ENCODE peak calls at places on chromosomes 4 and X, in nine cellular contexts. V is colonic mucosa, D is heart left ventricle, C is PC-3, S is Panc1, R is lung, Z is HepG2, G is RWPE2, Y is tibial artery. B is an unnamed sample. For H3K4me1, the result is how much of the 10 kb centered on the place peaks cover.

GRCh38 chr4:138259296-138259695 is 17.1 kb upstream of the SLC7A11 start:
- DNase-seq in D (no peak), Z (no peak), C (no peak), G (no peak), R (no peak), S (no peak), V (no peak), Y (no peak), B (no peak)

GRCh38 chr4:105990933-105991332 is 95.7 kb downstream of the NPNT start:
- DNase-seq in Y (peak), D (peak), V (peak), G (peak), S (no peak), R (peak), C (peak), Z (no peak), B (peak)

GRCh38 chr4:87219648-87220093 is 747 bp downstream of the KLHL8 start:
- DNase-seq in V (peak), Z (peak), C (peak), R (peak), G (no peak), D (peak), S (no peak), Y (peak), B (peak)

GRCh38 chr4:28518781-28519180 is 1658.1 kb downstream of the STIM2 start:
- DNase-seq in V (no peak), Y (no peak), Z (no peak), D (no peak), C (peak), R (no peak), S (no peak), G (no peak), B (no peak)

GRCh38 chrX:41933546-41933945 is 10.2 kb upstream of the CASK start:
- DNase-seq in D (no peak), G (no peak), Z (no peak), R (no peak), S (no peak), V (no peak), C (no peak), Y (no peak), B (no peak)

GRCh38 chrX:53990201-53990600 is 54.1 kb downstream of the PHF8 start:
- DNase-seq in V (no peak), D (no peak), S (no peak), Z (no peak), R (no peak), Y (no peak), C (no peak), G (no peak), B (no peak)

GRCh38 chr4:168071304-168071703 is 21.0 kb upstream of the ANXA10 start:
- DNase-seq in G (no peak), Y (no peak), R (no peak), Z (no peak), V (no peak), D (no peak), C (peak), S (no peak), B (no peak)

GRCh38 chr4:101244349-101244748 is 103.0 kb downstream of the PPP3CA start:
- DNase-seq in D (no peak), C (no peak), R (no peak), V (no peak), S (no peak), Y (no peak), Z (no peak), G (no peak), B (no peak)

GRCh38 chr4:145796338-145796737 is 116.4 kb downstream of the C4orf51 start:
- DNase-seq in Y (no peak), D (no peak), R (no peak), S (no peak), G (no peak), Z (no peak), C (no peak), V (no peak), B (no peak)

GRCh38 chrX:155864655-155865054 is 16.5 kb upstream of the VAMP7 start:
- DNase-seq in R (no peak), Z (peak), V (no peak), S (no peak), G (no peak), Y (no peak), D (no peak), C (peak), B (no peak)

GRCh38 chrX:151753313-151754041 is 18.9 kb downstream of the CNGA2 start:
- DNase-seq in V (peak), R (peak), S (peak), C (peak), Y (peak), D (peak), G (no peak), Z (peak), B (peak)

GRCh38 chrX:36431819-36432218 is 512.3 kb downstream of the CFAP47 start:
- DNase-seq in S (no peak), Z (no peak), V (no peak), Y (no peak), R (no peak), G (no peak), C (peak), D (no peak), B (no peak)

GRCh38 chrX:68083510-68083909 is 349.8 kb downstream of the OPHN1 start:
- DNase-seq in V (no peak), R (no peak), D (no peak), S (no peak), Y (no peak), C (no peak), G (no peak), Z (no peak), B (no peak)

GRCh38 chrX:139724626-139725025 is 16.7 kb upstream of the MCF2 start:
- DNase-seq in G (no peak), C (no peak), Z (no peak), D (no peak), R (no peak), V (no peak), Y (no peak), S (no peak), B (no peak)

GRCh38 chr4:114384629-114385028 is 214.0 kb upstream of the UGT8 start:
- DNase-seq in S (no peak), R (no peak), C (peak), G (no peak), Z (peak), Y (no peak), D (no peak), V (no peak), B (no peak)

GRCh38 chr4:42339935-42340406 is 57.3 kb upstream of the SHISA3 start:
- DNase-seq in R (no peak), D (peak), C (no peak), Z (no peak), V (no peak), S (no peak), Y (peak), G (no peak), B (peak)

GRCh38 chrX:54920610-54921426 is at the start of gene TRO:
- DNase-seq in C (no peak), Z (no peak), Y (no peak), S (no peak), R (no peak), D (no peak), V (no peak), G (no peak), B (no peak)

GRCh38 chrX:70043685-70044084 is 6.1 kb downstream of the AWAT2 start:
- DNase-seq in Z (no peak), D (no peak), S (no peak), Y (no peak), G (no peak), V (no peak), R (no peak), C (no peak), B (no peak)

GRCh38 chr4:166282081-166282770 is 409.2 kb downstream of the TLL1 start:
- DNase-seq in Y (no peak), Z (no peak), G (no peak), C (peak), R (no peak), V (no peak), S (no peak), D (no peak), B (no peak)

GRCh38 chrX:57925806-57926205 is 15.5 kb upstream of the ZXDA start:
- DNase-seq in Z (no peak), R (no peak), C (no peak), G (no peak), D (no peak), Y (no peak), S (no peak), V (no peak), B (no peak)

GRCh38 chr4:55637272-55637820 is 1.2 kb upstream of the NMU start:
- DNase-seq in V (no peak), S (no peak), Y (no peak), Z (no peak), R (no peak), C (no peak), D (no peak), G (no peak), B (no peak)

GRCh38 chr4:124530464-124531077 is 182.0 kb downstream of the ANKRD50 start:
- DNase-seq in S (no peak), R (no peak), C (peak), Z (peak), G (no peak), Y (no peak), D (no peak), V (no peak), B (no peak)

GRCh38 chr4:178917756-178918155 is 1475.5 kb upstream of the AGA start:
- DNase-seq in Z (no peak), V (no peak), C (no peak), D (no peak), G (no peak), Y (no peak), R (no peak), S (no peak), B (no peak)

GRCh38 chr4:815464-816146 is 10.3 kb downstream of the CPLX1 start:
- DNase-seq in C (no peak), V (peak), Z (peak), R (no peak), D (no peak), Y (no peak), S (no peak), G (no peak), B (no peak)

GRCh38 chrX:120672389-120672788 is 42.5 kb upstream of the C1GALT1C1 start:
- DNase-seq in Z (peak), G (peak), V (no peak), R (no peak), S (peak), C (peak), Y (peak), D (no peak), B (peak)

DNA sequence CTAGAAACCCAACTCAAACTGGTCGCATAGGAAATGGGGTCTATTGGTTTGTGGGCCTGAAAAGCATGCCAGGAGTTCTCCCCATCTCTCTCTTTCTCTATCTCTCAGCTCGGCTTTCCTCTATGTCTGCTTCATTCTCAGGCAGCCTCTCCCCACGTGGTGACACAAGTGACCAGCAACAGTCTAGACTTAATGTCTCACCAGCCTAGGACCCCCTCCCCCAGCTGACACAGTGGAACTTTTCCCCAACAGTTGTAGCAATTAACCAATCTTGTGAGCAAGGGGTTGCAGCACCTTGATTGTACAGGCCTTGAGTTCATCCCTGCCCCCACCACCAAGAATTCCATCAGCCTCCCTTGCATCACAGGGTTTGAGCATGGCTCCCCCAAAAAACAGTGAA is 159.8 kb upstream of the KIT start:
- DNase-seq in G (no peak), D (no peak), C (no peak), Y (no peak), R (no peak), Z (no peak), V (no peak), S (no peak), B (no peak)
- H3K4me3 ChIP-seq in G (no peak), D (no peak), C (no peak), Y (no peak), R (no peak), Z (no peak), V (no peak), S (no peak), B (no peak)

GRCh38 chr4:6917445-6918241 is 8.0 kb downstream of the TBC1D14 start:
- DNase-seq in Z (peak), S (no peak), R (peak), G (no peak), Y (peak), V (peak), D (peak), C (peak), B (peak)

GRCh38 chr4:6915041-6916005 is 5.7 kb downstream of the TBC1D14 start:
- DNase-seq in R (no peak), V (no peak), Y (no peak), S (no peak), C (no peak), D (no peak), G (no peak), Z (no peak), B (no peak)

GRCh38 chr4:6916069-6916586 is 6.5 kb downstream of the TBC1D14 start:
- DNase-seq in G (no peak), R (no peak), C (no peak), V (no peak), Z (no peak), S (no peak), D (no peak), Y (no peak), B (no peak)

GRCh38 chr4:6918345-6918744 is 8.7 kb downstream of the TBC1D14 start:
- DNase-seq in D (no peak), Z (no peak), Y (no peak), R (no peak), G (no peak), C (no peak), V (no peak), S (no peak), B (no peak)

DNA sequence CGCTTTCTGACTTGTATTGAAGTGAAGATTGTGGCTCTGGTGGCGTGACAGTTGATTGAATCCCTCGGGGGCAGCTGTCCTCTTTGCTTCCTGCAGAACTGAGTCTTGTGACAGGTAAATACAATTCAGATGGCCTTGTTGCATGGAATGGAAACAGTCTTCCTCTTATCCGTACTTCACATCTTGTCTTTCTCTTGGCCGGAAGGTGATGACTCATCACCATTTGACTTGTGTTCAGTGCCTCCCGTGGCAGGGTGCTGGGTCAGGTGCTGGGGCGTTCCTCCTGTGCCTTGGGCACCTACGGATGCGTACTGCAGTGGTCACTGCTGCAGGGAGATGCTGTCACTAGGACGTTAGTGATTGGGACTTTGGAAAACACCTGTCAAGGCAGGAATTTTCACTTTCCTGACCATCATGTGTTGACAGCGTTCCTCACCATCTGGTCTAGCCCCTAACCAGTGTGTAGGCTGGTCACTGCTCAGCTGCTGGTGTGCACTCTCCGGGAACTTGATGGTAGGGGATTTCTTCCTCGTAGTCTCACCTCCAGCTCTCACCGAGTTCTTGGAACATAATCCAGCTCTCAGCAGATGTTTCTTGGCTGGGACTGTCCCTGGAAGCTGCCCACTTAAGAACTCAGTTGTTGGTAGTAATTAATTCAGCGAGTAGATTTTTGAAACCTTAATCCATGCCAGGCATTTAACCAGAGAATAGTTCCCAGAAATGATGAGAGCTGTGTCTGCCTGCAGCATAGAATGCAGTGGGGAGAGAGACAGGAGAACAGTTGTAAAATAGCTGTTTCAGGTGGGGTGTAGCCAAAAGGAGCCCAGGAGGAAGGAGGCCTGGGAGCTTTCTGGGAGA is 7.2 kb downstream of the TBC1D14 start:
- DNase-seq in Y (no peak), R (peak), S (peak), V (peak), D (no peak), Z (no peak), C (no peak), G (no peak), B (no peak)
- H3K4me1 ChIP-seq in Y (under half), R (under half), S (under half), V (under half), D (under half), Z (half or more), C (under half), G (under half), B (half or more)

GRCh38 chrX:154365997-154366665 is 8.3 kb downstream of the FLNA start:
- DNase-seq in Y (no peak), R (no peak), Z (no peak), S (no peak), D (no peak), G (no peak), C (no peak), V (no peak), B (no peak)
- H3K4me3 ChIP-seq in Y (peak), R (no peak), Z (no peak), S (no peak), D (no peak), G (no peak), C (no peak), V (no peak), B (no peak)

GRCh38 chr4:15753786-15754185 is 24.3 kb upstream of the CD38 start:
- DNase-seq in G (no peak), S (no peak), Z (no peak), D (peak), R (no peak), Y (no peak), V (no peak), C (peak), B (peak)
- H3K4me1 ChIP-seq in G (under half), S (under half), Z (under half), D (under half), R (under half), Y (under half), V (under half), C (under half), B (under half)

GRCh38 chr4:180398564-180398963 is 1844.6 kb upstream of the TENM3 start:
- DNase-seq in S (no peak), R (no peak), Z (no peak), Y (no peak), D (no peak), C (no peak), V (no peak), G (no peak), B (no peak)

GRCh38 chr4:180394307-180394706 is 1848.9 kb upstream of the TENM3 start:
- DNase-seq in Z (no peak), D (no peak), S (no peak), R (no peak), Y (no peak), G (no peak), V (no peak), C (no peak), B (no peak)

GRCh38 chr4:180391613-180392012 is 1851.6 kb upstream of the TENM3 start:
- DNase-seq in Y (no peak), V (no peak), Z (no peak), D (no peak), C (no peak), S (no peak), G (no peak), R (no peak), B (no peak)

GRCh38 chr4:180394730-180395129 is 1848.5 kb upstream of the TENM3 start:
- DNase-seq in R (no peak), S (no peak), V (no peak), C (no peak), Y (no peak), G (no peak), D (no peak), Z (no peak), B (no peak)
- H3K4me3 ChIP-seq in R (no peak), S (no peak), V (no peak), C (no peak), Y (no peak), G (no peak), D (no peak), Z (no peak), B (no peak)

DNA sequence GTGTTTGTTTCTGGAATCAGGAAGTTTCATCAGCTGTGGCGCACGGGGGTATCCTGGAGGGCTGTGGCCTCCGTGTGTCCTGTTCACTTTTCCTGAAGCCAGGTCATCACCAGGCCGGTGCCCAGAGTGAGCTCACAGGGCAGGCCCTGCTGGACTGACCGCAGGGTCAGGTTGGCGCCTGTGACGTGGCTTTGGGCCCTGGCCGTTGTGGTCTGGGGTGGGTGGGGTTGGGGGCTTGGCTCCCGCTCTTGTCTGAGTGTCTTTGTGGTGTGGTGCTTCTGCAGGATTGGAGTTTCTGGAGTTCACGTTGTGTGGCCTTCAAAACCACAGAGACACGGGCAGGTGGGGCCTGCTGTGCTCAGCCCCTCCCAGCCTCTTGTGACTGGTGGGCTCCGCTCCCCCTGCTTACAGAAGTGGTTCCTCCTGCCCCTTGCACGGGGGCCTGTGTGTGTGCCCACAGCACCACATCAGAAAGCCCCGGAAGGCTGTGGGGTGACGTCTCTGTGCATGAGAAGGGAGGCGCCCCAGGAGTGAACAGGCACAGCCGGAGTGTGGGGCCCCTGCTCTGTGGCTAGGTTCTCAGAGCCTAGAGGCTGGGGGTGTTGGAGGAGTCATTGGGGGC is 9.5 kb downstream of the RGS12 start:
- DNase-seq in C (no peak), Y (peak), D (peak), Z (no peak), G (no peak), S (no peak), V (no peak), R (no peak), B (no peak)
- H3K4me1 ChIP-seq in C (under half), Y (under half), D (under half), Z (under half), G (under half), S (under half), V (under half), R (under half), B (under half)

DNA sequence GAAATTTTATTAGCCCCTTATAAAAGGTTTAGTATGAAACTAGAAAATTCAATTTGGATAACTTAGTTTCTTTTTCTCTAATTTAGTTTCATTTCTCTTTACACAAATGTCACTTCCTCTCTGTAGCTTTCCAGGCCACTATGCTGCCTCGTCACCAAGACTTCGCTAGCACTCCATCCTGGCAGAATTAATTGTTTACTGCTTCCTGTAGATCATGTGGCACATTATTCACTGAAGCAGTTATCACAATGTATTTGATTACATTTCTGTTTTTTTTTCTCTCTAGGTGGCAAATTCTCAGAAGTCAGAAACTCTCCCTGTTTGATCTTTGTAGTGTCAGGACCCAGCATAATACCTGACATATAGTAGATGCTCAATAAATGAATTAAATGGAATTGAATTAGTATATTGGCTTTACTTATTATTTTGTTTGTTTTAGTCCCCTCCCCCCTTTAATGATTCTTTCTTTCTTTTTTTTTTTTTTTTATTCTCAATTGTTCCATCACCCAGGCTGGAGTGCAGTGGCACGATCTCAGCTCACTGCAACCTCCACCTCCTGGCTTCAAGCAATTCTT is 9.3 kb upstream of the SAT1 start:
- DNase-seq in D (no peak), S (no peak), Z (no peak), V (no peak), C (no peak), G (no peak), Y (no peak), R (no peak), B (no peak)
- H3K4me3 ChIP-seq in D (no peak), S (no peak), Z (no peak), V (no peak), C (no peak), G (no peak), Y (no peak), R (no peak), B (no peak)